ENCODE peak calls at places on chromosomes 16 and 17, in seven cellular contexts. D, L, C, H, E, S and J are unnamed samples.

GRCh38 chr16:76668207-76668725 is 391.1 kb downstream of the CNTNAP4 start:
- DNase-seq in D (no peak), L (peak; percentile 14), C (no peak), H (no peak), E (no peak), S (peak; percentile 35), J (peak; percentile 67)

GRCh38 chr16:89026121-89026612 is 49.2 kb upstream of the CBFA2T3 start:
- DNase-seq in D (no peak), L (no peak), C (no peak), H (no peak), E (no peak), S (no peak), J (no peak)

GRCh38 chr17:76515291-76515949 is 14.2 kb upstream of the RHBDF2 start:
- DNase-seq in D (no peak), L (no peak), C (peak; percentile 92), H (peak; percentile 66), E (peak; percentile 87), S (no peak), J (no peak)

GRCh38 chr17:45983614-45984310 is 15.3 kb upstream of the STH start:
- DNase-seq in D (no peak), L (no peak), C (no peak), H (no peak), E (no peak), S (no peak), J (no peak)

GRCh38 chr17:57166803-57167202 is 81.8 kb downstream of the AKAP1 start:
- DNase-seq in D (peak; percentile 75), L (no peak), C (no peak), H (no peak), E (no peak), S (no peak), J (peak; percentile 41)

GRCh38 chr17:48612456-48612853 is 1.6 kb upstream of the HOXB7 start:
- DNase-seq in D (no peak), L (no peak), C (no peak), H (no peak), E (peak; percentile 34), S (peak; percentile 58), J (no peak)

GRCh38 chr16:69859105-69859969 is 91.8 kb upstream of the CLEC18A start:
- DNase-seq in D (peak; percentile 70), L (peak; percentile 38), C (no peak), H (no peak), E (peak; percentile 10), S (peak; percentile 69), J (peak; percentile 66)

GRCh38 chr16:74320707-74321106 is 24.1 kb downstream of the PSMD7 start:
- DNase-seq in D (no peak), L (no peak), C (no peak), H (no peak), E (no peak), S (no peak), J (no peak)

GRCh38 chr17:50039058-50039457 is 16.9 kb upstream of the ITGA3 start:
- DNase-seq in D (no peak), L (no peak), C (no peak), H (no peak), E (no peak), S (no peak), J (no peak)

GRCh38 chr16:67499159-67499558 is 15.8 kb upstream of the AGRP start:
- DNase-seq in D (no peak), L (no peak), C (peak; percentile 60), H (peak; percentile 43), E (peak; percentile 77), S (no peak), J (no peak)

GRCh38 chr16:67191995-67192681 is at the start of gene E2F4:
- DNase-seq in D (peak; percentile 80), L (peak; percentile 81), C (peak; percentile 88), H (peak; percentile 88), E (peak; percentile 97), S (peak; percentile 93), J (peak; percentile 94)

GRCh38 chr17:31788956-31789355 is 70.1 kb downstream of the COPRS start:
- DNase-seq in D (no peak), L (no peak), C (no peak), H (no peak), E (peak; percentile 91), S (no peak), J (no peak)

GRCh38 chr17:83179811-83180210 is 100.4 kb downstream of the METRNL start:
- DNase-seq in D (no peak), L (no peak), C (no peak), H (no peak), E (no peak), S (no peak), J (no peak)

GRCh38 chr17:49203796-49204195 is 6.6 kb downstream of the GNGT2 start:
- DNase-seq in D (no peak), L (no peak), C (no peak), H (no peak), E (no peak), S (no peak), J (no peak)

GRCh38 chr16:80080287-80080851 is 460.4 kb upstream of the DYNLRB2 start:
- DNase-seq in D (no peak), L (no peak), C (no peak), H (no peak), E (no peak), S (no peak), J (peak; percentile 37)

GRCh38 chr16:56849690-56850680 is 15.0 kb upstream of the SLC12A3 start:
- DNase-seq in D (peak; percentile 19), L (no peak), C (no peak), H (no peak), E (no peak), S (no peak), J (peak; percentile 42)

GRCh38 chr16:18013863-18014262 is 322.7 kb downstream of the NPIPA8 start:
- DNase-seq in D (no peak), L (no peak), C (no peak), H (no peak), E (no peak), S (no peak), J (no peak)

GRCh38 chr16:70569752-70570151 is 46.1 kb downstream of the SF3B3 start:
- DNase-seq in D (no peak), L (no peak), C (no peak), H (no peak), E (no peak), S (no peak), J (peak; percentile 29)

GRCh38 chr16:89860747-89861304 is 12.6 kb upstream of the TCF25 start:
- DNase-seq in D (peak; percentile 40), L (peak; percentile 48), C (peak; percentile 31), H (peak; percentile 61), E (peak; percentile 75), S (peak; percentile 81), J (peak; percentile 91)

GRCh38 chr17:32755045-32755805 is 121.7 kb downstream of the MYO1D start:
- DNase-seq in D (peak; percentile 57), L (peak; percentile 39), C (no peak), H (no peak), E (peak; percentile 71), S (no peak), J (peak; percentile 24)

GRCh38 chr17:77741109-77741508 is 217.4 kb upstream of the TNRC6C start:
- DNase-seq in D (no peak), L (no peak), C (no peak), H (no peak), E (peak; percentile 11), S (peak; percentile 18), J (no peak)

GRCh38 chr17:33667052-33667509 is 374.0 kb upstream of the ASIC2 start:
- DNase-seq in D (no peak), L (no peak), C (no peak), H (no peak), E (no peak), S (no peak), J (no peak)

GRCh38 chr16:67923414-67924127 is 8.1 kb downstream of the CTRL start:
- DNase-seq in D (no peak), L (no peak), C (no peak), H (no peak), E (no peak), S (no peak), J (no peak)

GRCh38 chr17:16446338-16446983 is 31.1 kb downstream of the TRPV2 start:
- DNase-seq in D (no peak), L (no peak), C (no peak), H (no peak), E (no peak), S (peak; percentile 56), J (no peak)

GRCh38 chr16:56072096-56072495 is 119.2 kb upstream of the GNAO1 start:
- DNase-seq in D (no peak), L (no peak), C (no peak), H (no peak), E (no peak), S (no peak), J (no peak)

GRCh38 chr17:75277664-75278071 is 6.6 kb upstream of the MIF4GD start:
- DNase-seq in D (no peak), L (no peak), C (no peak), H (no peak), E (peak; percentile 60), S (no peak), J (no peak)

GRCh38 chr17:5097101-5097834 is 14.4 kb downstream of the ZNF232 start:
- DNase-seq in D (no peak), L (peak; percentile 56), C (peak; percentile 48), H (peak; percentile 62), E (peak; percentile 48), S (no peak), J (no peak)

GRCh38 chr16:65786916-65787315 is 579.6 kb upstream of the CDH5 start:
- DNase-seq in D (no peak), L (no peak), C (no peak), H (no peak), E (no peak), S (no peak), J (no peak)
- H3K4me3 ChIP-seq in D (no peak overlapping the region), L (no peak overlapping the region), C (no peak overlapping the region), H (no peak overlapping the region), E (no peak overlapping the region), S (no peak overlapping the region), J (no peak overlapping the region)

DNA sequence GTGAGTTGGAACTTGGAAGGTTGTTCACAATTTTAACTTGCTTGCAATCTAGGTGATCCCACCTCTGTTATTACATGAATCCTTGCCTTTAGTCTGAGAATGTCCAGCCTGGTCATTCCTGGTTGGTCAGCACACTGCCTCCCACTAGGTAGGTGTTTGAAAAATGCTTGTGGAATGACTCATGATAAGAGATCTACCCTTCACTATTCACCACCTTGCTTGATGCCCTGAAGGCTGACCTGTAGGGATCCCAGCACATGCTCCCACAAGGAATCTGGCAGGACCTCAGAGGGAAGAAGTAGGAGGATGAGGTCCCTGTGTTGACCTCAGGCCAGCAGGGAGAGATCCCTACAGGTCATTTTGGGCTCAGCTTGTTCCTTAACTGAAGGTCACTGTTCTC is 30.2 kb upstream of the ABCA3 start:
- DNase-seq in D (peak; percentile 71), L (no peak), C (no peak), H (no peak), E (no peak), S (no peak), J (no peak)
- H3K4me3 ChIP-seq in D (no peak overlapping the region), L (no peak overlapping the region), C (no peak overlapping the region), H (no peak overlapping the region), E (no peak overlapping the region), S (no peak overlapping the region), J (no peak overlapping the region)

DNA sequence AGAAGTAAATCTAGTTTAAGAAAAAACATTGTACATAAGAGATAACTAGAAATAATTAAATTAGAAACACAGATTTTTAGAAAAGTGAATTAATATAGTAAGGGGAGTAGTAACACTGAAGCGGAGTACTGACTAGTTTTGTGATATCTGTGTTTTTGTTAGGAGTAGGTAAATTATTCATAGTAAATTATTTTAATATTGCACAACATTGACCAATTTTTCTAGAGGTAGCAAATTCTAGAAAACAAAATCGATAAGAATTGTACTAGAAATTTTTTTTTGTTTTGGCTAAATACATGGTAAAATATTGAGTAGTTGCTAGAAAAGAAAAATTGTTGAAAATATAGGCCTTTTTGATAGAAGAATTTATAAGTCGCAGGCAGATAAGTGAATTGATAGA is 156.5 kb downstream of the CHD9 start:
- DNase-seq in D (no peak), L (no peak), C (no peak), H (no peak), E (no peak), S (no peak), J (no peak)
- H3K4me3 ChIP-seq in D (no peak overlapping the region), L (no peak overlapping the region), C (no peak overlapping the region), H (no peak overlapping the region), E (peak overlapping the region; percentile 66), S (peak overlapping the region; percentile 36), J (no peak overlapping the region)

GRCh38 chr17:58757162-58757613 is 1.5 kb downstream of the PPM1E start:
- DNase-seq in D (no peak), L (no peak), C (no peak), H (no peak), E (no peak), S (no peak), J (no peak)
- H3K4me3 ChIP-seq in D (no peak overlapping the region), L (peak overlapping the region; percentile 96), C (no peak overlapping the region), H (peak overlapping the region; percentile 37), E (no peak overlapping the region), S (peak overlapping the region; percentile 82), J (no peak overlapping the region)